ENCODE peak calls at places on chromosome 10, in six cellular contexts. P is CD8-positive, alpha-beta T cell; N is OCI-LY7; O is colonic mucosa; F is IMR-90; K is breast epithelium. I is an unnamed sample.
A peak's percentile ranks its signal among the peaks of the same experiment; 100 is the strongest.

GRCh38 chr10:128047991-128048826 is 78.0 kb downstream of the MKI67 start:
- DNase-seq in N (peak; percentile 74), K (no peak), F (peak; percentile 53), O (peak; percentile 39), P (no peak), I (no peak)

GRCh38 chr10:11757452-11757819 is 15.3 kb downstream of the ECHDC3 start:
- DNase-seq in F (peak; percentile 91), K (no peak), O (peak; percentile 44), P (no peak), N (no peak), I (no peak)

GRCh38 chr10:86684305-86684704 is 16.0 kb downstream of the LDB3 start:
- DNase-seq in P (no peak), K (no peak), O (no peak), N (no peak), F (peak; percentile 35), I (no peak)

GRCh38 chr10:52865213-52865612 is 92.6 kb upstream of the MBL2 start:
- DNase-seq in P (no peak), F (no peak), K (no peak), N (no peak), O (no peak), I (no peak)

GRCh38 chr10:21626457-21627161 is 92.6 kb downstream of the MLLT10 start:
- DNase-seq in N (no peak), K (no peak), P (no peak), F (peak; percentile 40), O (no peak), I (no peak)

GRCh38 chr10:46229144-46229563 is 57.6 kb upstream of the ANTXRL start:
- DNase-seq in F (no peak), K (no peak), N (peak; percentile 48), O (peak; percentile 29), P (no peak), I (no peak)

GRCh38 chr10:111207525-111207924 is 130.7 kb downstream of the ADRA2A start:
- DNase-seq in N (peak; percentile 38), O (peak; percentile 71), K (no peak), P (no peak), F (no peak), I (no peak)

GRCh38 chr10:130179640-130180039 is 43.4 kb downstream of the GLRX3 start:
- DNase-seq in P (no peak), N (peak; percentile 61), O (no peak), K (no peak), F (peak; percentile 78), I (no peak)

GRCh38 chr10:4770766-4771553 is 55.0 kb upstream of the AKR1E2 start:
- DNase-seq in O (no peak), F (peak; percentile 98), N (no peak), K (no peak), P (no peak), I (no peak)

GRCh38 chr10:63819753-63820347 is 298.6 kb downstream of the REEP3 start:
- DNase-seq in K (peak; percentile 62), O (peak; percentile 59), N (peak; percentile 20), F (peak; percentile 62), P (no peak), I (no peak)

GRCh38 chr10:123160311-123160980 is 6.2 kb downstream of the BUB3 start:
- DNase-seq in N (peak; percentile 73), P (no peak), K (no peak), F (no peak), O (no peak), I (no peak)

GRCh38 chr10:21172774-21173432 is 275.8 kb upstream of the NEBL start:
- DNase-seq in F (no peak), O (peak; percentile 52), P (no peak), N (no peak), K (peak; percentile 54), I (no peak)

GRCh38 chr10:1297566-1298301 is 241.5 kb downstream of the WDR37 start:
- DNase-seq in O (no peak), P (no peak), F (no peak), N (peak; percentile 4), K (no peak), I (no peak)

GRCh38 chr10:107611101-107611500 is 446.6 kb upstream of the SORCS1 start:
- DNase-seq in K (no peak), N (no peak), O (no peak), P (no peak), F (no peak), I (no peak)

GRCh38 chr10:132337019-132337418 is 5.0 kb downstream of the LRRC27 start:
- DNase-seq in N (peak; percentile 23), O (no peak), P (no peak), F (no peak), K (no peak), I (no peak)

GRCh38 chr10:126674741-126675515 is 4.4 kb upstream of the C10orf90 start:
- DNase-seq in F (no peak), K (no peak), P (no peak), O (no peak), N (no peak), I (no peak)

GRCh38 chr10:88915781-88916180 is 35.7 kb downstream of the STAMBPL1 start:
- DNase-seq in P (no peak), F (no peak), N (no peak), K (no peak), O (no peak), I (no peak)

GRCh38 chr10:132134541-132135397 is 52.0 kb upstream of the DPYSL4 start:
- DNase-seq in F (no peak), N (no peak), K (no peak), P (no peak), O (no peak), I (no peak)

GRCh38 chr10:78770167-78771090 is 298.3 kb upstream of the ZMIZ1 start:
- DNase-seq in F (no peak), P (no peak), N (no peak), O (no peak), K (no peak), I (no peak)

GRCh38 chr10:116665541-116666125 is 44.9 kb downstream of the PNLIPRP2 start:
- DNase-seq in O (no peak), F (peak; percentile 5), K (no peak), P (no peak), N (no peak), I (no peak)

GRCh38 chr10:57723305-57723704 is 544.4 kb downstream of the IPMK start:
- DNase-seq in N (no peak), O (no peak), F (no peak), K (no peak), P (no peak), I (no peak)
- H3K4me3 ChIP-seq in N (no peak overlapping the region), O (no peak overlapping the region), F (no peak overlapping the region), K (no peak overlapping the region), P (no peak overlapping the region), I (no peak overlapping the region)

DNA sequence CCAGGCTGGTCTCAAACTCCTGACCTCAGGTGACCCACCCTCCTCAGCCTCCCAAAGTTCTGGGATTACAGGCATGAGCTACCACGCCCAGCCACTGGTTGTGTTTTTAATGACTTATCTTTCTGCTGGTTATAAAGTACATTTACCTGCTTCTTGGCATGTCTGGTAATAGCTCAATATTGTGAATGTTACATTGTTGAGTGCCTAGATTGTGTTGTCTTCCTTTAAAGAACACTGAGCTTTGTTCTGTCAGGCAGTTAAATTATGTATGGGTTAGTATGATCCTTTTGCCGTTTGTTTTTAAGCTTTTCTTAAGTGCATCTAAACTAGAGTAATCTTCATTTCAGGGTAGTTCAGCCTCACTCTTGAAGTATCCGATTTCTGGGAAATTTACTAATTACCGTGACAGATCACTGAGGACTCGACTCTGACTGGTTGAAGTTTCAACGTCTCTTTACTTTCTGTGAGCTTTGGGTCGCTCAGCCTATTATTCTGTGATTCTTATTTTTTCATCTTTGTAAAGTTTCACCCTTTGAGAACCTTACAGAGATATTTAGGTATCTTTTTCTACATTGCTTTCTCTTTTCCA is 617.4 kb downstream of the SORCS1 start:
- DNase-seq in N (no peak), F (no peak), O (no peak), P (no peak), K (no peak), I (no peak)
- H3K4me1 ChIP-seq in N (no peaks in the 10 kb centered on the region), F (no peaks in the 10 kb centered on the region), O (no peaks in the 10 kb centered on the region), P (no peaks in the 10 kb centered on the region), K (no peaks in the 10 kb centered on the region), I (no peaks in the 10 kb centered on the region)

GRCh38 chr10:129099992-129100391 is 367.0 kb upstream of the MGMT start:
- DNase-seq in P (no peak), F (no peak), N (no peak), O (no peak), K (no peak), I (no peak)

GRCh38 chr10:129097776-129098175 is 369.3 kb upstream of the MGMT start:
- DNase-seq in N (no peak), F (no peak), K (no peak), P (no peak), O (no peak), I (no peak)

GRCh38 chr10:129096340-129096984 is 370.6 kb upstream of the MGMT start:
- DNase-seq in N (no peak), P (no peak), O (no peak), K (no peak), F (peak; percentile 80), I (no peak)

GRCh38 chr10:129099486-129099885 is 367.6 kb upstream of the MGMT start:
- DNase-seq in O (peak; percentile 3), N (no peak), P (no peak), K (no peak), F (no peak), I (no peak)

DNA sequence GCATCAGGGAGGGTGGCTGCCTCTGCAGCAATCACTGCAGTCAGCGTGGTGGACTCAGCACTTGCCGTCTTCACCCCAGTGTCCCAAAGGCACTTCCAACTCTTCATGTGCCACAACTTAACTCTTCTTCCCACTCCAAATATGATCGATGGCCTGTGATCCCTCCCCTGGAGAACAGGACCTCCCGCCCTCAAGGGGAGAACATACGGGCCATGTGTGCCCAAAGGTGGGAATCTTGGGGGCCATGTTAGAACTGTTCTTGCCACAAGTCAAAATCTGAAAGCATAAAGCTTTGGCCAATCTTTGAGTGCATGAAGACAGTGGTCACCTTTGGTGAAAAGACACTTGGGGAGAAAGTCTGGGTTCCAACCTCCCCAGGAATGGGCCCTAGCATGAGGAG is 368.5 kb upstream of the MGMT start:
- DNase-seq in K (no peak), F (no peak), O (no peak), P (no peak), N (no peak), I (no peak)
- H3K27ac ChIP-seq in K (no peak overlapping the region), F (no peak overlapping the region), O (no peak overlapping the region), P (no peak overlapping the region), N (no peak overlapping the region), I (no peak overlapping the region)

GRCh38 chr10:69321865-69322264 is 43.6 kb downstream of the HK1 start:
- DNase-seq in F (peak; percentile 52), O (no peak), P (no peak), N (no peak), K (no peak), I (no peak)

GRCh38 chr10:69321037-69321715 is 42.9 kb downstream of the HK1 start:
- DNase-seq in N (no peak), F (no peak), P (no peak), O (no peak), K (no peak), I (no peak)

GRCh38 chr10:69318997-69319727 is 40.9 kb downstream of the HK1 start:
- DNase-seq in N (peak; percentile 18), F (peak; percentile 53), P (peak; percentile 28), K (peak; percentile 78), O (peak; percentile 89), I (no peak)

GRCh38 chr10:69319911-69320316 is 41.6 kb downstream of the HK1 start:
- DNase-seq in K (no peak), N (no peak), P (no peak), F (no peak), O (no peak), I (no peak)

DNA sequence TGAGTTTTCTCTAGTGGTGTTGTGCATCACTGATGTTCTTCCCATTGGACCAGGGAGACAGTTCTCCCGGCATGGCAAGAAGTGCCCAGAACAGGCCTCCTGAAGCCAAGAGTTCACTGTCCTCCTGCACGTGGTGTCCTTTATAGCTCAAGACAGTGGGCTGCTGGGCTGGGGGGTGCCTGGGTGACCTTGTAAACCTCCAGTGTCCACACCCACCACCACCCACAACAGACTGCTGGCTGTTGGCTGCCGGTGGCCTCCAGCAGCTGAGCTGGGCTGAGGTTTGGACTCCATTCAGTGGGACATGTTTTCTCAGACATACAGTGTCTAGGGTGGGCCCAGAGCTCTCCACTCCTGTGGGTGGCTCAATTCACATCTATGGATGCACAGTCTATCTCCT is 42.2 kb downstream of the HK1 start:
- DNase-seq in K (no peak), F (no peak), N (no peak), P (no peak), O (no peak), I (no peak)
- H3K4me3 ChIP-seq in K (no peak overlapping the region), F (no peak overlapping the region), N (peak overlapping the region; percentile 88), P (no peak overlapping the region), O (no peak overlapping the region), I (peak overlapping the region; percentile 95)